ENCODE peak calls at places on chromosomes 2 and 18, in seven cellular contexts. M is mesendoderm, J is A549, K is GM13977, G is HCEC 1CT, F is fibroblast of lung, Q is frontal cortex. X is an unnamed sample.

GRCh38 chr2:239689985-239690384 is 289.2 kb upstream of the HDAC4 start:
- DNase-seq in F (no peak), J (no peak), G (no peak), K (no peak), M (no peak), Q (no peak), X (no peak)

GRCh38 chr18:7926526-7926925 is 359.4 kb downstream of the PTPRM start:
- DNase-seq in M (peak; percentile 57), K (no peak), Q (no peak), F (no peak), J (peak; percentile 81), G (no peak), X (peak; percentile 19)

GRCh38 chr18:65753520-65753919 is 2.7 kb downstream of the CDH7 start:
- DNase-seq in M (peak; percentile 85), J (peak; percentile 69), F (peak; percentile 5), K (peak; percentile 57), Q (peak; percentile 42), G (no peak), X (no peak)

GRCh38 chr2:98891591-98891990 is 44.4 kb downstream of the CRACDL start:
- DNase-seq in J (no peak), Q (no peak), M (no peak), F (no peak), K (no peak), G (no peak), X (no peak)

GRCh38 chr18:24814521-24814920 is 354.1 kb downstream of the HRH4 start:
- DNase-seq in Q (no peak), J (no peak), F (no peak), G (no peak), K (no peak), M (no peak), X (no peak)

GRCh38 chr2:241559489-241560180 is 1.1 kb downstream of the BOK start:
- DNase-seq in G (peak; percentile 66), F (peak; percentile 59), Q (peak; percentile 90), J (peak; percentile 60), K (peak; percentile 59), M (peak; percentile 57), X (peak; percentile 83)

GRCh38 chr2:182666674-182667320 is 49.3 kb upstream of the DNAJC10 start:
- DNase-seq in K (peak; percentile 34), M (peak; percentile 42), F (peak; percentile 20), Q (no peak), G (peak; percentile 24), J (peak; percentile 29), X (no peak)

GRCh38 chr18:3603460-3604259 is 153.7 kb downstream of the TGIF1 start:
- DNase-seq in J (peak; percentile 94), M (peak; percentile 99), Q (no peak), K (no peak), F (peak; percentile 97), G (peak; percentile 98), X (no peak)

GRCh38 chr2:238466242-238466598 is 39.5 kb downstream of the ASB1 start:
- DNase-seq in Q (no peak), M (no peak), J (no peak), F (no peak), G (no peak), K (no peak), X (no peak)

GRCh38 chr2:174577967-174578589 is 19.5 kb downstream of the WIPF1 start:
- DNase-seq in J (peak; percentile 50), M (peak; percentile 58), F (peak; percentile 61), K (no peak), Q (no peak), G (peak; percentile 67), X (no peak)

GRCh38 chr2:142042536-142043199 is 88.1 kb downstream of the LRP1B start:
- DNase-seq in G (no peak), J (no peak), F (peak; percentile 70), K (no peak), M (no peak), Q (no peak), X (no peak)

GRCh38 chr2:45984896-45985488 is 312.2 kb upstream of the EPAS1 start:
- DNase-seq in Q (no peak), J (no peak), M (no peak), G (no peak), K (no peak), F (no peak), X (no peak)

GRCh38 chr18:75211721-75212625 is 1.4 kb downstream of the TSHZ1 start:
- DNase-seq in G (peak; percentile 20), Q (no peak), M (peak; percentile 65), K (peak; percentile 54), J (peak; percentile 34), F (peak; percentile 54), X (peak; percentile 20)

GRCh38 chr2:238155051-238155760 is 3.6 kb upstream of the ERFE start:
- DNase-seq in Q (no peak), M (peak; percentile 52), K (no peak), J (no peak), F (peak; percentile 75), G (peak; percentile 90), X (no peak)

GRCh38 chr2:128623776-128624424 is 305.2 kb upstream of the HS6ST1 start:
- DNase-seq in M (no peak), J (no peak), G (peak; percentile 39), Q (no peak), K (peak; percentile 79), F (peak; percentile 94), X (no peak)

GRCh38 chr2:168577885-168578284 is 121.8 kb downstream of the CERS6 start:
- DNase-seq in J (no peak), M (peak; percentile 39), Q (no peak), G (no peak), K (no peak), F (peak; percentile 25), X (no peak)